ENCODE peak calls at places on chromosome 2, in six cellular contexts. J is glutamatergic neuron, K is GM10248, C is choroid plexus epithelial cell, N is GM23338, Y is Caco-2. Q is an unnamed sample.

GRCh38 chr2:160472839-160473251 is 20.8 kb downstream of the RBMS1 start:
- DNase-seq in J (no peak), K (no peak), C (peak; percentile 73), N (no peak), Y (no peak), Q (no peak)

GRCh38 chr2:11998218-11998617 is 251.8 kb downstream of the LPIN1 start:
- DNase-seq in J (no peak), K (no peak), C (peak; percentile 44), N (no peak), Y (no peak), Q (no peak)

GRCh38 chr2:64989982-64990614 is 899 bp downstream of the SLC1A4 start:
- DNase-seq in J (peak; percentile 31), K (peak; percentile 28), C (no peak), N (peak; percentile 72), Y (no peak), Q (no peak)

GRCh38 chr2:150063950-150064549 is 423.4 kb downstream of the RND3 start:
- DNase-seq in J (no peak), K (no peak), C (no peak), N (peak; percentile 71), Y (no peak), Q (peak; percentile 15)

GRCh38 chr2:95328386-95329125 is 31.4 kb downstream of the KCNIP3 start:
- DNase-seq in J (no peak), K (no peak), C (peak; percentile 8), N (no peak), Y (no peak), Q (no peak)

GRCh38 chr2:156147594-156148330 is 184.8 kb downstream of the NR4A2 start:
- DNase-seq in J (no peak), K (peak; percentile 9), C (no peak), N (no peak), Y (no peak), Q (no peak)

GRCh38 chr2:1716441-1716840 is 27.9 kb downstream of the PXDN start:
- DNase-seq in J (no peak), K (no peak), C (no peak), N (no peak), Y (no peak), Q (no peak)

GRCh38 chr2:136305517-136306192 is 187.7 kb upstream of the CXCR4 start:
- DNase-seq in J (peak; percentile 30), K (peak; percentile 38), C (no peak), N (no peak), Y (no peak), Q (no peak)

GRCh38 chr2:118577202-118577601 is 270.2 kb downstream of the EN1 start:
- DNase-seq in J (no peak), K (no peak), C (no peak), N (no peak), Y (no peak), Q (no peak)

GRCh38 chr2:138516030-138516704 is 14.6 kb downstream of the SPOPL start:
- DNase-seq in J (no peak), K (no peak), C (peak; percentile 63), N (peak; percentile 16), Y (no peak), Q (no peak)

GRCh38 chr2:115160523-115161521 is 718.4 kb downstream of the DPP10 start:
- DNase-seq in J (peak; percentile 85), K (no peak), C (no peak), N (peak; percentile 80), Y (no peak), Q (peak; percentile 55)

GRCh38 chr2:23502096-23502495 is 117.1 kb downstream of the KLHL29 start:
- DNase-seq in J (peak; percentile 7), K (no peak), C (peak; percentile 24), N (peak; percentile 37), Y (no peak), Q (no peak)

GRCh38 chr2:51472300-51472699 is 440.4 kb upstream of the NRXN1 start:
- DNase-seq in J (no peak), K (no peak), C (no peak), N (no peak), Y (no peak), Q (no peak)

GRCh38 chr2:237254369-237254861 is 159.5 kb downstream of the COL6A3 start:
- DNase-seq in J (no peak), K (no peak), C (peak; percentile 61), N (no peak), Y (no peak), Q (no peak)

GRCh38 chr2:172624996-172625395 is 69.1 kb downstream of the PDK1 start:
- DNase-seq in J (no peak), K (no peak), C (no peak), N (no peak), Y (no peak), Q (no peak)

GRCh38 chr2:100418563-100418962 is 1.1 kb upstream of the CHST10 start:
- DNase-seq in J (no peak), K (no peak), C (no peak), N (no peak), Y (no peak), Q (no peak)

GRCh38 chr2:118668431-118669424 is 178.7 kb downstream of the EN1 start:
- DNase-seq in J (no peak), K (no peak), C (peak; percentile 93), N (no peak), Y (no peak), Q (no peak)

GRCh38 chr2:188292446-188293239 is 969 bp downstream of the GULP1 start:
- DNase-seq in J (peak; percentile 67), K (no peak), C (peak; percentile 74), N (peak; percentile 90), Y (peak; percentile 86), Q (peak; percentile 71)

GRCh38 chr2:161982548-161982947 is 91.5 kb downstream of the DPP4 start:
- DNase-seq in J (no peak), K (no peak), C (no peak), N (no peak), Y (no peak), Q (no peak)

GRCh38 chr2:26399781-26400376 is 1.8 kb upstream of the DRC1 start:
- DNase-seq in J (no peak), K (no peak), C (no peak), N (no peak), Y (no peak), Q (no peak)

GRCh38 chr2:10963155-10963554 is 51.4 kb downstream of the KCNF1 start:
- DNase-seq in J (no peak), K (no peak), C (peak; percentile 51), N (no peak), Y (no peak), Q (no peak)

GRCh38 chr2:64214281-64215115 is 70.3 kb upstream of the PELI1 start:
- DNase-seq in J (no peak), K (peak; percentile 53), C (no peak), N (no peak), Y (no peak), Q (no peak)

GRCh38 chr2:203035879-203036470 is 21.3 kb downstream of the NBEAL1 start:
- DNase-seq in J (no peak), K (no peak), C (no peak), N (no peak), Y (no peak), Q (no peak)

GRCh38 chr2:147688252-147688651 is 156.6 kb upstream of the ACVR2A start:
- DNase-seq in J (no peak), K (no peak), C (no peak), N (no peak), Y (no peak), Q (no peak)

GRCh38 chr2:148273158-148273691 is 252.3 kb downstream of the MBD5 start:
- DNase-seq in J (no peak), K (no peak), C (peak; percentile 47), N (peak; percentile 15), Y (no peak), Q (no peak)

GRCh38 chr2:30305235-30305634 is 73.9 kb downstream of the LBH start:
- DNase-seq in J (no peak), K (no peak), C (no peak), N (no peak), Y (no peak), Q (no peak)

GRCh38 chr2:212523756-212524155 is 14.8 kb downstream of the ERBB4 start:
- DNase-seq in J (no peak), K (no peak), C (no peak), N (no peak), Y (no peak), Q (no peak)

GRCh38 chr2:212526059-212526458 is 12.5 kb downstream of the ERBB4 start:
- DNase-seq in J (no peak), K (no peak), C (no peak), N (no peak), Y (no peak), Q (no peak)

GRCh38 chr2:212517693-212518092 is 20.9 kb downstream of the ERBB4 start:
- DNase-seq in J (no peak), K (no peak), C (no peak), N (no peak), Y (no peak), Q (no peak)

DNA sequence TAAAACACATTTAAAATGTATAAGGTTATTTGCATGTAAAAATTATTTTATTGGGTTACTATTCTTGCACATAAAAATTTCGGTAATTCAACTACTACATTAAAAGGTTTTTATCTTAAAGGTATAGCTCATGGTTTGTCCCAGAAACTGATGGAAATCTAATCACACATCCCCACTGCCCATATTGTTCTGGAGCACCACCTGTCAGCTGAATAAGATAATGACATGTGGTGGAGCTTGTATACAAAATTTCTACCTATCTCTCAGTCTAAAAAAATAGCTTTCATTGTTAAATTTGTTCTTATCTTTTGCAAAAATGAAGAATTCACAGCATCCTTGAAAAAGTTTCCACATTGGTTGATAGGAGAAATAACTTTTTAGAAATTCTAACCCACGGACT is 18.3 kb downstream of the ERBB4 start:
- DNase-seq in J (no peak), K (no peak), C (no peak), N (peak; percentile 31), Y (no peak), Q (no peak)
- TF ChIP-seq CTCF in J (no peak), K (peak; percentile 6), C (peak; percentile 17), N (peak; percentile 65), Y (no peak), Q (peak; percentile 60)

DNA sequence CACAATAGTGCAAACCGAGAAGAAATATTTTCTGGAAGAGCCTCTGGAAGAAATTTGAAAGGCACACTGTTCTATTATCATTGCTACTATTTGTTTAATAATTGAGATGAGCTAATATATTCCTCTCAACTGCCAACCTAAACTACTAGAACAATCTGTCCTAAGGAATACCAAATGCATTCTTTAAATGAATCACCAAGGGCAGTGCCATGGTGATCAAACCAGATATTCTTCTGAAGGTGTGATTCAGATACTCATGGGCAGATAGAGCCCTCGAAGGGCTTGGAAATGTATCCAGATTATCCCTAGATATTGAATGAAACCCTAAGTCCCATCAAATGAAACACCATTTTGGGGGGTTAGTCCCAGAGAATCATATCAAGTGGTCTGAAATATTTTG is 76.6 kb downstream of the FIGN start:
- DNase-seq in J (no peak), K (no peak), C (no peak), N (no peak), Y (no peak), Q (no peak)
- TF ChIP-seq CTCF in J (no peak), K (no peak), C (no peak), N (no peak), Y (no peak), Q (no peak)

DNA sequence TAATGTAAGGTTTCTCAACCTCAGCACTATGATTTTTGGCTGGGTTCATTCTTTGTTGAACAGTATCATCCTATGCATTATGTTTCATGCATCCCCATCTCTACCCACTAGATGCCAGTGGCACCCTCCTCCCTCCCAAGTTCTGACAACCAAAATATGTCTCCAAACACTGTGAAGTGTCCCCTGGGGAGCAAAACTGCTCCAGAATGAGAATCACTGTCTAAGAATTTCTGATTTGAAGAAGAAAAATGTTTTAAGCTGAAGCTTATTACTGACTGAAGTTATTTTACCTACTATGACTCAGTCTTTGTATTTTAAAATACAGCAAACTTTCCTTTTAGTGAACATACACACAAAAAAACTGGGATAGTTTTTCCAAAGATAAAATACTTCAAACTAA is 3.4 kb downstream of the THADA start:
- DNase-seq in J (no peak), K (no peak), C (peak; percentile 39), N (no peak), Y (no peak), Q (no peak)
- TF ChIP-seq CTCF in J (no peak), K (no peak), C (peak; percentile 24), N (no peak), Y (no peak), Q (no peak)

GRCh38 chr2:79530443-79530842 is 17.6 kb downstream of the CTNNA2 start:
- DNase-seq in J (no peak), K (no peak), C (no peak), N (peak; percentile 71), Y (no peak), Q (no peak)
- TF ChIP-seq CTCF in J (no peak), K (no peak), C (no peak), N (peak; percentile 57), Y (peak; percentile 28), Q (peak; percentile 48)